ENCODE peak calls at places on chromosomes 5 and 9, in five cellular contexts. N, P, R, W and Y are unnamed samples.

GRCh38 chr9:129102791-129103594 is 7.6 kb downstream of the CRAT start:
- DNase-seq in R (peak; percentile 78), W (peak; percentile 78), N (peak; percentile 46), P (peak; percentile 9), Y (peak; percentile 79)

GRCh38 chr5:133247881-133248642 is 196.2 kb downstream of the HSPA4 start:
- DNase-seq in W (peak; percentile 45), N (no peak), P (no peak), R (peak; percentile 65), Y (no peak)

GRCh38 chr9:89304479-89305188 is 6.4 kb upstream of the CKS2 start:
- DNase-seq in N (no peak), W (no peak), R (no peak), P (no peak), Y (no peak)

GRCh38 chr5:170434953-170435605 is 45.9 kb upstream of the KCNMB1 start:
- DNase-seq in R (peak; percentile 54), N (peak; percentile 33), W (peak; percentile 57), P (peak; percentile 17), Y (peak; percentile 91)

GRCh38 chr9:127977877-127978647 is 2.7 kb downstream of the EEIG1 start:
- DNase-seq in R (peak; percentile 81), W (peak; percentile 83), P (peak; percentile 32), N (peak; percentile 31), Y (peak; percentile 81)

GRCh38 chr5:122458278-122458872 is 146.3 kb downstream of the SNCAIP start:
- DNase-seq in P (peak; percentile 10), W (peak; percentile 18), N (peak; percentile 31), R (peak; percentile 56), Y (peak; percentile 32)

GRCh38 chr5:373710-374602 is 52.4 kb downstream of the AHRR start:
- DNase-seq in N (no peak), P (no peak), R (no peak), W (peak; percentile 94), Y (peak; percentile 95)

GRCh38 chr5:163773181-163773580 is 267.8 kb downstream of the MAT2B start:
- DNase-seq in P (no peak), N (no peak), R (no peak), W (no peak), Y (no peak)

GRCh38 chr5:170357853-170358497 is 31.2 kb downstream of the KCNMB1 start:
- DNase-seq in N (no peak), W (no peak), R (no peak), P (no peak), Y (no peak)

GRCh38 chr5:15191012-15191411 is 309.0 kb upstream of the FBXL7 start:
- DNase-seq in R (no peak), P (no peak), N (no peak), W (peak; percentile 11), Y (peak; percentile 15)

GRCh38 chr5:8710426-8710930 is 835.4 kb downstream of the SEMA5A start:
- DNase-seq in P (no peak), N (no peak), R (no peak), W (no peak), Y (no peak)

GRCh38 chr5:176768174-176768970 is 42.0 kb upstream of the UNC5A start:
- DNase-seq in P (no peak), R (no peak), W (no peak), N (no peak), Y (no peak)

GRCh38 chr9:112844771-112845542 is 45.7 kb downstream of the SLC46A2 start:
- DNase-seq in W (peak; percentile 85), N (peak; percentile 67), P (peak; percentile 72), R (peak; percentile 87), Y (peak; percentile 91)

GRCh38 chr5:173781432-173781825 is 106.7 kb upstream of the CPEB4 start:
- DNase-seq in P (no peak), N (no peak), R (no peak), W (peak; percentile 9), Y (no peak)

GRCh38 chr5:102511666-102512065 is 12.9 kb upstream of the SLCO6A1 start:
- DNase-seq in R (no peak), P (peak; percentile 6), W (no peak), N (no peak), Y (peak; percentile 20)

GRCh38 chr9:136728080-136728547 is 14.6 kb downstream of the LCN10 start:
- DNase-seq in N (peak; percentile 82), P (peak; percentile 70), W (peak; percentile 98), R (peak; percentile 94), Y (peak; percentile 98)

GRCh38 chr5:171521219-171521633 is 101.8 kb downstream of the FGF18 start:
- DNase-seq in R (peak; percentile 71), P (peak; percentile 93), N (no peak), W (peak; percentile 94), Y (peak; percentile 96)

GRCh38 chr9:113250807-113251206 is 24.6 kb downstream of the CDC26 start:
- DNase-seq in R (no peak), P (no peak), W (no peak), N (no peak), Y (no peak)

GRCh38 chr9:38382141-38382540 is 10.4 kb upstream of the ALDH1B1 start:
- DNase-seq in P (no peak), R (no peak), N (no peak), W (no peak), Y (no peak)

GRCh38 chr9:134593756-134594375 is 47.7 kb upstream of the COL5A1 start:
- DNase-seq in P (no peak), N (no peak), W (no peak), R (no peak), Y (no peak)

GRCh38 chr9:83060557-83060956 is 2.4 kb downstream of the RASEF start:
- DNase-seq in R (no peak), W (no peak), P (no peak), N (no peak), Y (no peak)

GRCh38 chr9:137429546-137429890 is 6.3 kb downstream of the NOXA1 start:
- DNase-seq in N (no peak), W (no peak), P (no peak), R (no peak), Y (no peak)

GRCh38 chr5:7261049-7261448 is 134.9 kb upstream of the ADCY2 start:
- DNase-seq in N (peak; percentile 63), P (peak; percentile 16), W (peak; percentile 53), R (peak; percentile 66), Y (peak; percentile 63)

GRCh38 chr9:133680976-133681657 is 45.0 kb downstream of the DBH start:
- DNase-seq in P (no peak), N (no peak), W (no peak), R (no peak), Y (no peak)

GRCh38 chr9:38380872-38381534 is 11.5 kb upstream of the ALDH1B1 start:
- DNase-seq in W (no peak), P (peak; percentile 85), R (no peak), N (no peak), Y (no peak)

GRCh38 chr9:120937127-120937526 is 10.5 kb upstream of the TRAF1 start:
- DNase-seq in R (no peak), N (no peak), W (no peak), P (no peak), Y (no peak)

GRCh38 chr9:132356276-132356924 is 1.6 kb upstream of the SETX start:
- DNase-seq in P (no peak), R (no peak), N (no peak), W (no peak), Y (no peak)